ENCODE peak calls at places on chromosome 16, in seven cellular contexts. One of them, this sample, is unnamed. For H3K4me1, the result is how much of the 10 kb centered on the place peaks cover.

GRCh38 chr16:13568803-13569202 is 351.2 kb upstream of the ERCC4 start:
- DNase-seq in heart right ventricle: no peak
- DNase-seq in neural progenitor cell: no peak
- DNase-seq in gastrocnemius medialis: no peak
- DNase-seq in tibial artery: no peak
- DNase-seq in IMR-90: no peak
- DNase-seq in left lung: no peak
- DNase-seq in this sample: no peak

GRCh38 chr16:84044108-84044488 is 1.5 kb upstream of the SLC38A8 start:
- DNase-seq in heart right ventricle: no peak
- DNase-seq in neural progenitor cell: peak
- DNase-seq in gastrocnemius medialis: no peak
- DNase-seq in tibial artery: no peak
- DNase-seq in IMR-90: peak
- DNase-seq in left lung: no peak
- DNase-seq in this sample: no peak

GRCh38 chr16:1466054-1466453 is 8.8 kb downstream of the CLCN7 start:
- DNase-seq in heart right ventricle: no peak
- DNase-seq in neural progenitor cell: no peak
- DNase-seq in gastrocnemius medialis: no peak
- DNase-seq in tibial artery: no peak
- DNase-seq in IMR-90: no peak
- DNase-seq in left lung: no peak
- DNase-seq in this sample: no peak

GRCh38 chr16:88522276-88522949 is 47.8 kb upstream of the ZC3H18 start:
- DNase-seq in heart right ventricle: no peak
- DNase-seq in neural progenitor cell: no peak
- DNase-seq in gastrocnemius medialis: no peak
- DNase-seq in tibial artery: no peak
- DNase-seq in IMR-90: no peak
- DNase-seq in left lung: no peak
- DNase-seq in this sample: no peak

GRCh38 chr16:55152875-55153390 is 171.1 kb upstream of the IRX6 start:
- DNase-seq in heart right ventricle: no peak
- DNase-seq in neural progenitor cell: no peak
- DNase-seq in gastrocnemius medialis: no peak
- DNase-seq in tibial artery: no peak
- DNase-seq in IMR-90: no peak
- DNase-seq in left lung: no peak
- DNase-seq in this sample: no peak

GRCh38 chr16:86634290-86634689 is 55.9 kb downstream of the FOXL1 start:
- DNase-seq in heart right ventricle: no peak
- DNase-seq in neural progenitor cell: peak
- DNase-seq in gastrocnemius medialis: no peak
- DNase-seq in tibial artery: no peak
- DNase-seq in IMR-90: peak
- DNase-seq in left lung: no peak
- DNase-seq in this sample: no peak

GRCh38 chr16:12182202-12182601 is 205.7 kb downstream of the SNX29 start:
- DNase-seq in heart right ventricle: no peak
- DNase-seq in neural progenitor cell: peak
- DNase-seq in gastrocnemius medialis: no peak
- DNase-seq in tibial artery: no peak
- DNase-seq in IMR-90: no peak
- DNase-seq in left lung: no peak
- DNase-seq in this sample: no peak

GRCh38 chr16:73071131-73071940 is 23.4 kb upstream of the ZFHX3 start:
- DNase-seq in heart right ventricle: no peak
- DNase-seq in neural progenitor cell: peak
- DNase-seq in gastrocnemius medialis: peak
- DNase-seq in tibial artery: peak
- DNase-seq in IMR-90: no peak
- DNase-seq in left lung: peak
- DNase-seq in this sample: peak

GRCh38 chr16:54289242-54290051 is 2.9 kb upstream of the IRX3 start:
- DNase-seq in heart right ventricle: no peak
- DNase-seq in neural progenitor cell: peak
- DNase-seq in gastrocnemius medialis: no peak
- DNase-seq in tibial artery: no peak
- DNase-seq in IMR-90: no peak
- DNase-seq in left lung: no peak
- DNase-seq in this sample: no peak

GRCh38 chr16:21205303-21205702 is 6.1 kb downstream of the ZP2 start:
- DNase-seq in heart right ventricle: no peak
- DNase-seq in neural progenitor cell: no peak
- DNase-seq in gastrocnemius medialis: no peak
- DNase-seq in tibial artery: no peak
- DNase-seq in IMR-90: no peak
- DNase-seq in left lung: no peak
- DNase-seq in this sample: no peak

GRCh38 chr16:28473714-28474265 is 1.7 kb upstream of the NPIPB7 start:
- DNase-seq in heart right ventricle: no peak
- DNase-seq in neural progenitor cell: no peak
- DNase-seq in gastrocnemius medialis: no peak
- DNase-seq in tibial artery: no peak
- DNase-seq in IMR-90: no peak
- DNase-seq in left lung: no peak
- DNase-seq in this sample: no peak

GRCh38 chr16:13453325-13453724 is 466.6 kb upstream of the ERCC4 start:
- DNase-seq in heart right ventricle: no peak
- DNase-seq in neural progenitor cell: no peak
- DNase-seq in gastrocnemius medialis: no peak
- DNase-seq in tibial artery: no peak
- DNase-seq in IMR-90: no peak
- DNase-seq in left lung: no peak
- DNase-seq in this sample: no peak

GRCh38 chr16:21952040-21952792 is 945 bp upstream of the UQCRC2 start:
- DNase-seq in heart right ventricle: peak
- DNase-seq in neural progenitor cell: peak
- DNase-seq in gastrocnemius medialis: peak
- DNase-seq in tibial artery: peak
- DNase-seq in IMR-90: peak
- DNase-seq in left lung: peak
- DNase-seq in this sample: peak

GRCh38 chr16:83470406-83470805 is 337.4 kb upstream of the HSBP1 start:
- DNase-seq in heart right ventricle: no peak
- DNase-seq in neural progenitor cell: no peak
- DNase-seq in gastrocnemius medialis: no peak
- DNase-seq in tibial artery: no peak
- DNase-seq in IMR-90: peak
- DNase-seq in left lung: no peak
- DNase-seq in this sample: no peak

GRCh38 chr16:20323591-20324117 is 3.7 kb downstream of the GP2 start:
- DNase-seq in heart right ventricle: no peak
- DNase-seq in neural progenitor cell: no peak
- DNase-seq in gastrocnemius medialis: no peak
- DNase-seq in tibial artery: no peak
- DNase-seq in IMR-90: no peak
- DNase-seq in left lung: no peak
- DNase-seq in this sample: no peak

GRCh38 chr16:14104066-14104465 is 32.9 kb downstream of the MRTFB start:
- DNase-seq in heart right ventricle: no peak
- DNase-seq in neural progenitor cell: no peak
- DNase-seq in gastrocnemius medialis: no peak
- DNase-seq in tibial artery: no peak
- DNase-seq in IMR-90: no peak
- DNase-seq in left lung: no peak
- DNase-seq in this sample: no peak

GRCh38 chr16:50399411-50399810 is 30.6 kb upstream of the BRD7 start:
- DNase-seq in heart right ventricle: no peak
- DNase-seq in neural progenitor cell: no peak
- DNase-seq in gastrocnemius medialis: no peak
- DNase-seq in tibial artery: no peak
- DNase-seq in IMR-90: no peak
- DNase-seq in left lung: no peak
- DNase-seq in this sample: no peak

GRCh38 chr16:694187-694862 is 4.1 kb upstream of the WDR24 start:
- DNase-seq in heart right ventricle: no peak
- DNase-seq in neural progenitor cell: peak
- DNase-seq in gastrocnemius medialis: no peak
- DNase-seq in tibial artery: no peak
- DNase-seq in IMR-90: no peak
- DNase-seq in left lung: no peak
- DNase-seq in this sample: no peak

DNA sequence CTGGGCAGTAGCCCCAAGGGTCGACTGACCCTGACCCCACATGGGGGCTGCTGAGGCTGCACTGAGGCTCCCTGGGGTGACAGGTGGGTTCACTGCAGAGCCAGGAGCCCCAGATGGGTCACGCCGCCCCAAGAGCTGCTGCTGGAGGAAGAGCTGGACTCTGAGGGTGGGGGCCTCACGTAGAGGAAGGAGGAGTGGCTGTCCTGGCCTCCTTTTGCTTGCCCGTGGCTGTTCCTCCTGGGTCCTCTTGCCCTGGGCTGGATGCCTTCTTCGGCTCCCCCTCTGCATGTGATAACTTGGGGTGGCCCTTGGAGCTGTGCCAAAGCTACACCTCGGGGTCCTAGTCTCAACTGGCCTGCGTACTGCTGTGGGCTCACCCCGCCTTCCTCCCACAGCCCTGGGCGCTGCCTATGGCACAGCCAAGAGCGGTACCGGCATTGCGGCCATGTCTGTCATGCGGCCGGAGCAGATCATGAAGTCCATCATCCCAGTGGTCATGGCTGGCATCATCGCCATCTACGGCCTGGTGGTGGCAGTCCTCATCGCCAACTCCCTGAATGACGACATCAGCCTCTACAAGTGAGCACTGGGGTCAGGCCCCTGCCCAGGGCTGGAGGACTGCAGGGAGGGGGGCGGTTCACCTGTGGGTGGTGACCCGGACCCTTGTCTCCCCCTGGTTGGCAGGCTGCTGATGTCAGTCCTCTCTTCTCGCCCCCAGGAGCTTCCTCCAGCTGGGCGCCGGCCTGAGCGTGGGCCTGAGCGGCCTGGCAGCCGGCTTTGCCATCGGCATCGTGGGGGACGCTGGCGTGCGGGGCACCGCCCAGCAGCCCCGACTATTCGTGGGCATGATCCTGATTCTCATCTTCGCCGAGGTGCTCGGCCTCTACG is 1.1 kb upstream of the AMDHD2 start:
- DNase-seq in heart right ventricle: peak
- DNase-seq in neural progenitor cell: no peak
- DNase-seq in gastrocnemius medialis: no peak
- DNase-seq in tibial artery: no peak
- DNase-seq in IMR-90: no peak
- DNase-seq in left lung: no peak
- DNase-seq in this sample: peak
- H3K4me1 ChIP-seq in heart right ventricle: half or more
- H3K4me1 ChIP-seq in neural progenitor cell: under half
- H3K4me1 ChIP-seq in gastrocnemius medialis: half or more
- H3K4me1 ChIP-seq in tibial artery: half or more
- H3K4me1 ChIP-seq in IMR-90: under half
- H3K4me1 ChIP-seq in left lung: half or more
- H3K4me1 ChIP-seq in this sample: under half

GRCh38 chr16:68090526-68090925 is 5.4 kb downstream of the NFATC3 start:
- DNase-seq in heart right ventricle: no peak
- DNase-seq in neural progenitor cell: no peak
- DNase-seq in gastrocnemius medialis: no peak
- DNase-seq in tibial artery: no peak
- DNase-seq in IMR-90: no peak
- DNase-seq in left lung: no peak
- DNase-seq in this sample: no peak
- H3K4me1 ChIP-seq in heart right ventricle: half or more
- H3K4me1 ChIP-seq in neural progenitor cell: under half
- H3K4me1 ChIP-seq in gastrocnemius medialis: half or more
- H3K4me1 ChIP-seq in tibial artery: under half
- H3K4me1 ChIP-seq in IMR-90: under half
- H3K4me1 ChIP-seq in left lung: half or more
- H3K4me1 ChIP-seq in this sample: under half

GRCh38 chr16:81468269-81468902 is 23.8 kb downstream of the CMIP start:
- DNase-seq in heart right ventricle: no peak
- DNase-seq in neural progenitor cell: no peak
- DNase-seq in gastrocnemius medialis: no peak
- DNase-seq in tibial artery: no peak
- DNase-seq in IMR-90: no peak
- DNase-seq in left lung: no peak
- DNase-seq in this sample: no peak

GRCh38 chr16:81469183-81469677 is 24.6 kb downstream of the CMIP start:
- DNase-seq in heart right ventricle: no peak
- DNase-seq in neural progenitor cell: no peak
- DNase-seq in gastrocnemius medialis: no peak
- DNase-seq in tibial artery: no peak
- DNase-seq in IMR-90: no peak
- DNase-seq in left lung: no peak
- DNase-seq in this sample: no peak

GRCh38 chr16:81467072-81467471 is 22.5 kb downstream of the CMIP start:
- DNase-seq in heart right ventricle: no peak
- DNase-seq in neural progenitor cell: no peak
- DNase-seq in gastrocnemius medialis: no peak
- DNase-seq in tibial artery: no peak
- DNase-seq in IMR-90: no peak
- DNase-seq in left lung: no peak
- DNase-seq in this sample: no peak

GRCh38 chr16:81466351-81466960 is 21.8 kb downstream of the CMIP start:
- DNase-seq in heart right ventricle: no peak
- DNase-seq in neural progenitor cell: peak
- DNase-seq in gastrocnemius medialis: no peak
- DNase-seq in tibial artery: no peak
- DNase-seq in IMR-90: peak
- DNase-seq in left lung: no peak
- DNase-seq in this sample: no peak

DNA sequence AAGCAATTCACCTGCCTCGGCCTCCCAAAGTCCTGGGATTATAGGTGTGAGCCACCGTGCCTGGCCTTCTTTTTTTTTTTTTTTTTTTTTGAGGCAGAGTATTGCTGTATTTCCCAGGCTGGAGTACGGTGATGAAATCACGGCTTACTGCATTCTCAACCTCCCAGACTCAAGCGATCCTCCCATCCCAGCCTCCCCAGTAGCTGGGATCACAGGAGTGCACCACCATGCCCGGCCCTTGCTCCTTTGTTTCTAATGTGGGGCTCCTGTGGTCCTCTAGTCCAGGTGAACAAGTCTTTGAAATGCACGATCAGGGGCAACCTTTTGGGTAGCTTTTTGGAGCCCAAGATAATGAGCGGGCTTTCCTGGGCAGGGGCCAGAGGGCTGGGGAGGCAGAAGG is 23.2 kb downstream of the CMIP start:
- DNase-seq in heart right ventricle: no peak
- DNase-seq in neural progenitor cell: no peak
- DNase-seq in gastrocnemius medialis: no peak
- DNase-seq in tibial artery: no peak
- DNase-seq in IMR-90: no peak
- DNase-seq in left lung: no peak
- DNase-seq in this sample: no peak
- H3K4me1 ChIP-seq in heart right ventricle: half or more
- H3K4me1 ChIP-seq in neural progenitor cell: under half
- H3K4me1 ChIP-seq in gastrocnemius medialis: under half
- H3K4me1 ChIP-seq in tibial artery: under half
- H3K4me1 ChIP-seq in IMR-90: under half
- H3K4me1 ChIP-seq in left lung: half or more
- H3K4me1 ChIP-seq in this sample: under half

DNA sequence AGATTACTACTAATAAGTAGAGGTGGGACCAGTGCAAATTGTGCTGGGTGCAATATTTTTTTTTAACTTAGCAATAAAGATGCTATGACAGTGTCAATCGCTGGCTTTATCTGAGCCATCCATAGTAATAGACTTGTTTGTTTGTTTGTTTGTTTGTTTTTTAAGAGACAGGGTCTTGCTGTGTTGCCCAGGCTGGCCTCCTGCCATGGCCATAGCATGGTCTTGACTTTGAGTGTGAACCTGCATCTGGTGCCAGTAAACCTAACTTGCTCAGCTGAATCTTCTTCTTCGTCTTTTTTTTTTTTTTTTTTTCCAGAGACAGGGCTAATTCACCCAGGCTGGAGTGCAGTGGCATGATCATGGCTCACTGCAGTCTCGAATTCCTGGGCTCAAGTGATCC is 46.6 kb downstream of the ZNRF1 start:
- DNase-seq in heart right ventricle: no peak
- DNase-seq in neural progenitor cell: no peak
- DNase-seq in gastrocnemius medialis: no peak
- DNase-seq in tibial artery: no peak
- DNase-seq in IMR-90: no peak
- DNase-seq in left lung: no peak
- DNase-seq in this sample: no peak
- H3K4me1 ChIP-seq in heart right ventricle: half or more
- H3K4me1 ChIP-seq in neural progenitor cell: under half
- H3K4me1 ChIP-seq in gastrocnemius medialis: half or more
- H3K4me1 ChIP-seq in tibial artery: under half
- H3K4me1 ChIP-seq in IMR-90: under half
- H3K4me1 ChIP-seq in left lung: under half
- H3K4me1 ChIP-seq in this sample: under half